ENCODE peak calls at places on chromosomes 4 and X, in six cellular contexts. W is brain microvascular endothelial cell; G is dorsolateral prefrontal cortex; I is IMR-90; P is CD8-positive, alpha-beta T cell; X is OCI-LY7. J is an unnamed sample.
A peak's percentile ranks its signal among the peaks of the same experiment; 100 is the strongest.

GRCh38 chr4:30256105-30256828 is 463.9 kb upstream of the PCDH7 start:
- DNase-seq in W (no peak), G (no peak), I (no peak), P (no peak), X (no peak), J (no peak)

GRCh38 chrX:137195991-137196390 is 162.2 kb upstream of the GPR101 start:
- DNase-seq in W (no peak), G (no peak), I (no peak), P (no peak), X (no peak), J (no peak)

GRCh38 chr4:20418865-20419451 is 167.3 kb downstream of the SLIT2 start:
- DNase-seq in W (peak; percentile 36), G (no peak), I (peak; percentile 79), P (no peak), X (peak; percentile 67), J (no peak)

GRCh38 chr4:184812181-184812542 is 13.6 kb downstream of the ACSL1 start:
- DNase-seq in W (no peak), G (no peak), I (no peak), P (no peak), X (no peak), J (no peak)

GRCh38 chr4:56530269-56531148 is 24.9 kb downstream of the ARL9 start:
- DNase-seq in W (peak; percentile 85), G (peak; percentile 78), I (peak; percentile 64), P (peak; percentile 70), X (no peak), J (peak; percentile 41)

GRCh38 chrX:113741744-113742143 is 842.1 kb upstream of the HTR2C start:
- DNase-seq in W (no peak), G (no peak), I (no peak), P (no peak), X (peak; percentile 25), J (no peak)

GRCh38 chr4:8291701-8292387 is 22.3 kb downstream of the HTRA3 start:
- DNase-seq in W (no peak), G (no peak), I (no peak), P (no peak), X (no peak), J (no peak)

GRCh38 chr4:126539771-126540170 is 1093.0 kb upstream of the INTU start:
- DNase-seq in W (no peak), G (no peak), I (no peak), P (no peak), X (no peak), J (no peak)

GRCh38 chrX:115324194-115324593 is 34.7 kb downstream of the LUZP4 start:
- DNase-seq in W (peak; percentile 7), G (no peak), I (peak; percentile 26), P (no peak), X (no peak), J (peak; percentile 19)

GRCh38 chr4:164572877-164573279 is 181.1 kb upstream of the SMIM31 start:
- DNase-seq in W (peak; percentile 38), G (no peak), I (no peak), P (no peak), X (no peak), J (no peak)

GRCh38 chr4:6987566-6987920 is 55.6 kb upstream of the TADA2B start:
- DNase-seq in W (no peak), G (no peak), I (peak; percentile 37), P (no peak), X (peak; percentile 26), J (no peak)

GRCh38 chrX:48597353-48598264 is at the start of gene WDR13:
- DNase-seq in W (peak; percentile 92), G (peak; percentile 88), I (peak; percentile 93), P (peak; percentile 84), X (peak; percentile 89), J (peak; percentile 75)
- H3K27ac ChIP-seq in W (peak within 1 kb of the TSS; percentile 97), G (peak within 1 kb of the TSS; percentile 98), I (peak within 1 kb of the TSS; percentile 99), P (peak within 1 kb of the TSS; percentile 100), X (peak within 1 kb of the TSS; percentile 71), J (peak within 1 kb of the TSS; percentile 97)

GRCh38 chrX:108072746-108073145 is 18.6 kb downstream of the PSMD10 start:
- DNase-seq in W (peak; percentile 83), G (no peak), I (peak; percentile 68), P (no peak), X (no peak), J (no peak)
- H3K27ac ChIP-seq in W (peak overlapping the region; percentile 21), G (no peak overlapping the region), I (no peak overlapping the region), P (no peak overlapping the region), X (no peak overlapping the region), J (no peak overlapping the region)

GRCh38 chr4:140622333-140622958 is 53.7 kb upstream of the UCP1 start:
- DNase-seq in W (no peak), G (no peak), I (no peak), P (no peak), X (no peak), J (no peak)
- H3K27ac ChIP-seq in W (no peak overlapping the region), G (no peak overlapping the region), I (no peak overlapping the region), P (no peak overlapping the region), X (peak overlapping the region; percentile 99), J (no peak overlapping the region)

GRCh38 chrX:42102586-42103282 is 179.4 kb upstream of the CASK start:
- DNase-seq in W (no peak), G (no peak), I (no peak), P (no peak), X (no peak), J (no peak)

GRCh38 chrX:42109428-42109827 is 186.1 kb upstream of the CASK start:
- DNase-seq in W (no peak), G (no peak), I (no peak), P (no peak), X (peak; percentile 2), J (no peak)

GRCh38 chrX:42106556-42106955 is 183.2 kb upstream of the CASK start:
- DNase-seq in W (no peak), G (no peak), I (peak; percentile 32), P (no peak), X (no peak), J (no peak)

GRCh38 chrX:42108140-42108503 is 184.8 kb upstream of the CASK start:
- DNase-seq in W (no peak), G (no peak), I (no peak), P (no peak), X (no peak), J (no peak)

GRCh38 chrX:42107495-42108139 is 184.3 kb upstream of the CASK start:
- DNase-seq in W (no peak), G (no peak), I (no peak), P (no peak), X (no peak), J (no peak)
- H3K27ac ChIP-seq in W (no peak overlapping the region), G (no peak overlapping the region), I (no peak overlapping the region), P (no peak overlapping the region), X (no peak overlapping the region), J (no peak overlapping the region)

GRCh38 chrX:18422886-18423285 is 2.5 kb upstream of the CDKL5 start:
- DNase-seq in W (no peak), G (no peak), I (peak; percentile 24), P (no peak), X (no peak), J (no peak)

GRCh38 chrX:18426004-18426320 is 554 bp downstream of the CDKL5 start:
- DNase-seq in W (no peak), G (no peak), I (no peak), P (no peak), X (no peak), J (no peak)

GRCh38 chrX:18425199-18426003 is at the start of gene CDKL5:
- DNase-seq in W (peak; percentile 95), G (peak; percentile 97), I (peak; percentile 96), P (peak; percentile 93), X (peak; percentile 95), J (peak; percentile 94)

GRCh38 chrX:18424482-18425198 is 768 bp upstream of the CDKL5 start:
- DNase-seq in W (peak; percentile 26), G (peak; percentile 34), I (peak; percentile 70), P (peak; percentile 6), X (peak; percentile 68), J (no peak)

DNA sequence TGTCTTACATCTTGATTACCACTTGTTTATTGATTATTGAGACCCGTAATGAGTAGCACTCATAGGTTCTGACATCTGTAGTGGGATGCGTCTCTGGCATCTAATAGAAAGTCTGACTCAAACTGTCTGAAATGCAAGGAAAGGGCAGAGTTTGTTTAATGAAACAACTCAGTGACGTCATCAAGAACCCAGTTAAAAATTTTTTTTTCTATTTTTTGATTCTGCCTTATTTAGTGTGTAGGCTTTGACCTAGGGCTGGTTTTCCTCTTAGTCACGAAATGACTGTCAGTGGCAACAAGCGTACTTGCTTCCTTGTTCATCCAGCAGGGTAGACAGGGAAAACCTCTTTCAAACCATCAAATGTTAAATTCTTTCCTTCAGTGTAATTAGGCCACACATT is 3.1 kb upstream of the CDKL5 start:
- DNase-seq in W (peak; percentile 78), G (no peak), I (peak; percentile 94), P (no peak), X (no peak), J (no peak)
- H3K27ac ChIP-seq in W (peak overlapping the region; percentile 39), G (no peak overlapping the region), I (peak overlapping the region; percentile 99), P (no peak overlapping the region), X (no peak overlapping the region), J (no peak overlapping the region)